ENCODE peak calls at places on chromosome 2, in ten cellular contexts. X is naive thymus-derived CD8-positive, alpha-beta T cell; W is cerebellum; H is heart left ventricle; L is GM23338; B is GM04504; C is mammary epithelial cell; Y is GF-D8; G is AG09319; D is dorsolateral prefrontal cortex. F is an unnamed sample.
A peak's percentile ranks its signal among the peaks of the same experiment; 100 is the strongest.

GRCh38 chr2:230798769-230799399 is 65.9 kb upstream of the ITM2C start:
- DNase-seq in X (no peak), W (peak; percentile 33), H (no peak), L (peak; percentile 80), B (no peak), C (peak; percentile 51), Y (peak; percentile 32), G (no peak), D (no peak), F (peak; percentile 69)

GRCh38 chr2:25379535-25379934 is 37.8 kb upstream of the DNMT3A start:
- DNase-seq in X (no peak), W (no peak), H (no peak), L (no peak), B (no peak), C (no peak), Y (no peak), G (no peak), D (peak; percentile 18), F (no peak)

GRCh38 chr2:189818249-189819038 is 34.2 kb downstream of the PMS1 start:
- DNase-seq in X (no peak), W (no peak), H (no peak), L (no peak), B (no peak), C (no peak), Y (no peak), G (no peak), D (no peak), F (no peak)

GRCh38 chr2:65920659-65921058 is 488.3 kb upstream of the SPRED2 start:
- DNase-seq in X (no peak), W (no peak), H (no peak), L (no peak), B (no peak), C (no peak), Y (no peak), G (no peak), D (no peak), F (no peak)

GRCh38 chr2:239443666-239444567 is 43.1 kb upstream of the HDAC4 start:
- DNase-seq in X (no peak), W (no peak), H (no peak), L (no peak), B (peak; percentile 50), C (peak; percentile 39), Y (no peak), G (no peak), D (peak; percentile 66), F (no peak)

GRCh38 chr2:174722942-174723598 is 41.2 kb downstream of the CHRNA1 start:
- DNase-seq in X (no peak), W (no peak), H (no peak), L (no peak), B (no peak), C (no peak), Y (no peak), G (no peak), D (no peak), F (peak; percentile 21)

GRCh38 chr2:212237350-212238095 is 301.1 kb downstream of the ERBB4 start:
- DNase-seq in X (no peak), W (no peak), H (peak; percentile 13), L (peak; percentile 72), B (no peak), C (no peak), Y (no peak), G (no peak), D (no peak), F (no peak)

GRCh38 chr2:166230024-166230723 is 102.4 kb upstream of the SCN1A start:
- DNase-seq in X (no peak), W (no peak), H (no peak), L (no peak), B (no peak), C (no peak), Y (no peak), G (no peak), D (no peak), F (no peak)

GRCh38 chr2:182499706-182500470 is 73.1 kb upstream of the PDE1A start:
- DNase-seq in X (no peak), W (no peak), H (no peak), L (peak; percentile 30), B (no peak), C (no peak), Y (no peak), G (no peak), D (no peak), F (no peak)

GRCh38 chr2:95389256-95390119 is 13.0 kb upstream of the FAHD2A start:
- DNase-seq in X (no peak), W (peak; percentile 85), H (peak; percentile 79), L (peak; percentile 84), B (peak; percentile 25), C (peak; percentile 38), Y (no peak), G (no peak), D (no peak), F (peak; percentile 73)

GRCh38 chr2:154455201-154455600 is 243.3 kb upstream of the KCNJ3 start:
- DNase-seq in X (no peak), W (no peak), H (no peak), L (no peak), B (no peak), C (no peak), Y (no peak), G (no peak), D (no peak), F (no peak)

GRCh38 chr2:62304429-62305417 is 108.8 kb downstream of the B3GNT2 start:
- DNase-seq in X (peak; percentile 1), W (no peak), H (peak; percentile 74), L (peak; percentile 49), B (no peak), C (peak; percentile 18), Y (peak; percentile 97), G (no peak), D (no peak), F (peak; percentile 96)

GRCh38 chr2:43541165-43541564 is 54.7 kb downstream of the THADA start:
- DNase-seq in X (no peak), W (no peak), H (no peak), L (no peak), B (no peak), C (peak; percentile 74), Y (peak; percentile 22), G (no peak), D (no peak), F (no peak)

GRCh38 chr2:223801702-223802101 is 35.7 kb downstream of the AP1S3 start:
- DNase-seq in X (no peak), W (no peak), H (no peak), L (no peak), B (no peak), C (no peak), Y (no peak), G (no peak), D (no peak), F (no peak)

GRCh38 chr2:137983581-137983980 is 19.3 kb downstream of the HNMT start:
- DNase-seq in X (no peak), W (no peak), H (no peak), L (no peak), B (no peak), C (no peak), Y (no peak), G (no peak), D (no peak), F (no peak)

GRCh38 chr2:208501217-208501616 is 94.6 kb downstream of the PTH2R start:
- DNase-seq in X (no peak), W (no peak), H (no peak), L (peak; percentile 71), B (no peak), C (no peak), Y (no peak), G (no peak), D (no peak), F (no peak)

GRCh38 chr2:168246483-168247340 is 683 bp downstream of the STK39 start:
- DNase-seq in X (peak; percentile 76), W (peak; percentile 44), H (peak; percentile 87), L (peak; percentile 78), B (peak; percentile 17), C (peak; percentile 51), Y (no peak), G (no peak), D (peak; percentile 75), F (peak; percentile 65)

GRCh38 chr2:73265298-73266060 is 18.8 kb downstream of the FBXO41 start:
- DNase-seq in X (no peak), W (no peak), H (no peak), L (no peak), B (no peak), C (no peak), Y (no peak), G (no peak), D (no peak), F (no peak)

GRCh38 chr2:214591359-214591758 is 180.5 kb downstream of the VWC2L start:
- DNase-seq in X (no peak), W (no peak), H (no peak), L (no peak), B (no peak), C (no peak), Y (no peak), G (no peak), D (no peak), F (no peak)

GRCh38 chr2:196510246-196510645 is 129.3 kb upstream of the CCDC150 start:
- DNase-seq in X (no peak), W (no peak), H (no peak), L (no peak), B (no peak), C (no peak), Y (no peak), G (no peak), D (no peak), F (no peak)

GRCh38 chr2:2181505-2181904 is 149.6 kb downstream of the MYT1L start:
- DNase-seq in X (no peak), W (no peak), H (no peak), L (no peak), B (no peak), C (no peak), Y (no peak), G (no peak), D (no peak), F (no peak)

GRCh38 chr2:67453365-67453764 is 56.2 kb downstream of the ETAA1 start:
- DNase-seq in X (no peak), W (no peak), H (no peak), L (no peak), B (no peak), C (peak; percentile 82), Y (no peak), G (no peak), D (no peak), F (no peak)

GRCh38 chr2:82993631-82994030 is 1465.4 kb downstream of the SUCLG1 start:
- DNase-seq in X (no peak), W (no peak), H (no peak), L (peak; percentile 6), B (no peak), C (peak; percentile 98), Y (no peak), G (no peak), D (no peak), F (no peak)

GRCh38 chr2:147679664-147680502 is 164.9 kb upstream of the ACVR2A start:
- DNase-seq in X (no peak), W (no peak), H (no peak), L (no peak), B (no peak), C (no peak), Y (no peak), G (no peak), D (no peak), F (no peak)

GRCh38 chr2:60234274-60234976 is 319.0 kb downstream of the BCL11A start:
- DNase-seq in X (no peak), W (no peak), H (no peak), L (no peak), B (no peak), C (peak; percentile 8), Y (no peak), G (no peak), D (no peak), F (no peak)

GRCh38 chr2:198448803-198449202 is 644.4 kb downstream of the PLCL1 start:
- DNase-seq in X (no peak), W (no peak), H (no peak), L (no peak), B (no peak), C (peak; percentile 80), Y (no peak), G (no peak), D (no peak), F (no peak)